ENCODE peak calls at places on chromosomes 2 and 18, in five cellular contexts. One of them, this sample, is unnamed.

GRCh38 chr18:2920027-2920426 is 73.2 kb downstream of the EMILIN2 start:
- DNase-seq in neural progenitor cell: no peak
- DNase-seq in Panc1: no peak
- DNase-seq in aorta: no peak
- DNase-seq in breast epithelium: no peak
- DNase-seq in this sample: no peak

GRCh38 chr2:190351955-190352354 is 8.6 kb downstream of the INPP1 start:
- DNase-seq in neural progenitor cell: no peak
- DNase-seq in Panc1: no peak
- DNase-seq in aorta: no peak
- DNase-seq in breast epithelium: no peak
- DNase-seq in this sample: no peak

GRCh38 chr2:102449370-102449974 is 23.6 kb upstream of the SLC9A4 start:
- DNase-seq in neural progenitor cell: peak
- DNase-seq in Panc1: peak
- DNase-seq in aorta: no peak
- DNase-seq in breast epithelium: no peak
- DNase-seq in this sample: peak

GRCh38 chr2:134670955-134671354 is 47.8 kb downstream of the TMEM163 start:
- DNase-seq in neural progenitor cell: no peak
- DNase-seq in Panc1: no peak
- DNase-seq in aorta: no peak
- DNase-seq in breast epithelium: no peak
- DNase-seq in this sample: no peak

GRCh38 chr2:33256162-33256755 is 220.2 kb upstream of the RASGRP3 start:
- DNase-seq in neural progenitor cell: no peak
- DNase-seq in Panc1: no peak
- DNase-seq in aorta: no peak
- DNase-seq in breast epithelium: no peak
- DNase-seq in this sample: no peak

GRCh38 chr2:213149332-213149875 is 2.0 kb downstream of the IKZF2 start:
- DNase-seq in neural progenitor cell: no peak
- DNase-seq in Panc1: no peak
- DNase-seq in aorta: no peak
- DNase-seq in breast epithelium: no peak
- DNase-seq in this sample: no peak

GRCh38 chr2:43083278-43083677 is 143.1 kb downstream of the ZFP36L2 start:
- DNase-seq in neural progenitor cell: no peak
- DNase-seq in Panc1: no peak
- DNase-seq in aorta: no peak
- DNase-seq in breast epithelium: peak
- DNase-seq in this sample: no peak

GRCh38 chr2:238561230-238561629 is 134.5 kb downstream of the ASB1 start:
- DNase-seq in neural progenitor cell: no peak
- DNase-seq in Panc1: peak
- DNase-seq in aorta: no peak
- DNase-seq in breast epithelium: no peak
- DNase-seq in this sample: no peak

GRCh38 chr2:69781321-69782248 is 39.7 kb downstream of the ANXA4 start:
- DNase-seq in neural progenitor cell: no peak
- DNase-seq in Panc1: no peak
- DNase-seq in aorta: no peak
- DNase-seq in breast epithelium: no peak
- DNase-seq in this sample: no peak

GRCh38 chr2:239310401-239311061 is 90.3 kb downstream of the HDAC4 start:
- DNase-seq in neural progenitor cell: no peak
- DNase-seq in Panc1: no peak
- DNase-seq in aorta: no peak
- DNase-seq in breast epithelium: no peak
- DNase-seq in this sample: no peak

GRCh38 chr2:8456149-8457091 is 225.4 kb upstream of the ID2 start:
- DNase-seq in neural progenitor cell: no peak
- DNase-seq in Panc1: no peak
- DNase-seq in aorta: no peak
- DNase-seq in breast epithelium: no peak
- DNase-seq in this sample: no peak

GRCh38 chr2:191728710-191729597 is 51.0 kb downstream of the NABP1 start:
- DNase-seq in neural progenitor cell: no peak
- DNase-seq in Panc1: no peak
- DNase-seq in aorta: no peak
- DNase-seq in breast epithelium: no peak
- DNase-seq in this sample: no peak

DNA sequence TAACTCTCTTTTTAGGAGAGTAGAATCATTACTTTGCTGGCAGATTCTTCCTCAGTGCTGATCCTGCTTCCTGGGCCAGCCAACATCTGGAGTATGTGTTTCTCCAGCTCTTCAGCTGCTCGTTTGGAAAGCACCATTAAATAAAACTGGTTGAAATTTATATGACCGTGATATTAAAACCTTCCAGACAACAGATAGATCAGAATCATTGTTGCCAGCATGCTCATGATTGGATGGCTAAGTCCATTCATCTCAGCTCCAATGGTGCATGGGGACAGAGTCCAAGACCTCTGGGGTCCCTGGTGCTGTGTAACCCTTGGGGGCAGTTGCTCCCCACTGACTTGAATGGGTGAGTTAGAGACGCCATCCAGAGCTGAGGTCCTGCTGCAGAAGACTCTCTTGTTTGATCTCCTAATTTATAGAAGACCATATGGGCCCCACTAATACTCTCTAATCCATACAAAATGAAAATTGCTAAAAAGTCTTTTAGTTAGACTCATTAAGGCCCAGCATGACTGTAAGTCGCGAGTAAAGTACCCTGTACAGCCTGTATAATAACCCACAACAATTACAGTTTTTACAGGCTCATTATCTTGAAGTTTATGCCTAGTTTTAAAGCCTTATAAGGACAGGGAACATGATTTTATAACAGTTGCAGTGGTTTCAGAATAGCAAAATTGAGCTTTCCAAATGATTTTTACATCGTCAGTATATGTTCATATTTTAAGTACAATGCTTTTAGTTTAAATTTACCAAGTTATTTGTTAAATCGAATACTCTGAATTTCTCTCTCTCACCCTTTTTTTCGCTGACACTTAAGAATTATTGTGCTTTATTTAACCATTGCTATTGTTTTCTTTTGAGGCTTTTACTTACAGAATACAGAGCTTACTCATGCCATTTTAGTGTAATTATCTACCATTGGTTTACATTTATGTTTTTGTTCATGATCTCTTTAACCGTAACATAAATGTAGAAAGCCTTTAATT is 60.0 kb downstream of the CABLES1 start:
- DNase-seq in neural progenitor cell: no peak
- DNase-seq in Panc1: no peak
- DNase-seq in aorta: no peak
- DNase-seq in breast epithelium: no peak
- DNase-seq in this sample: no peak
- H3K4me3 ChIP-seq in neural progenitor cell: no peak
- H3K4me3 ChIP-seq in Panc1: no peak
- H3K4me3 ChIP-seq in aorta: no peak
- H3K4me3 ChIP-seq in breast epithelium: peak
- H3K4me3 ChIP-seq in this sample: no peak

GRCh38 chr2:10499275-10499907 is 51.3 kb upstream of the ODC1 start:
- DNase-seq in neural progenitor cell: no peak
- DNase-seq in Panc1: no peak
- DNase-seq in aorta: peak
- DNase-seq in breast epithelium: peak
- DNase-seq in this sample: no peak

GRCh38 chr2:10497797-10498251 is 49.7 kb upstream of the ODC1 start:
- DNase-seq in neural progenitor cell: no peak
- DNase-seq in Panc1: no peak
- DNase-seq in aorta: peak
- DNase-seq in breast epithelium: peak
- DNase-seq in this sample: no peak

GRCh38 chr2:10499911-10500521 is 51.9 kb upstream of the ODC1 start:
- DNase-seq in neural progenitor cell: peak
- DNase-seq in Panc1: no peak
- DNase-seq in aorta: no peak
- DNase-seq in breast epithelium: peak
- DNase-seq in this sample: no peak

GRCh38 chr2:10500601-10501361 is 52.7 kb upstream of the ODC1 start:
- DNase-seq in neural progenitor cell: no peak
- DNase-seq in Panc1: no peak
- DNase-seq in aorta: peak
- DNase-seq in breast epithelium: peak
- DNase-seq in this sample: no peak

DNA sequence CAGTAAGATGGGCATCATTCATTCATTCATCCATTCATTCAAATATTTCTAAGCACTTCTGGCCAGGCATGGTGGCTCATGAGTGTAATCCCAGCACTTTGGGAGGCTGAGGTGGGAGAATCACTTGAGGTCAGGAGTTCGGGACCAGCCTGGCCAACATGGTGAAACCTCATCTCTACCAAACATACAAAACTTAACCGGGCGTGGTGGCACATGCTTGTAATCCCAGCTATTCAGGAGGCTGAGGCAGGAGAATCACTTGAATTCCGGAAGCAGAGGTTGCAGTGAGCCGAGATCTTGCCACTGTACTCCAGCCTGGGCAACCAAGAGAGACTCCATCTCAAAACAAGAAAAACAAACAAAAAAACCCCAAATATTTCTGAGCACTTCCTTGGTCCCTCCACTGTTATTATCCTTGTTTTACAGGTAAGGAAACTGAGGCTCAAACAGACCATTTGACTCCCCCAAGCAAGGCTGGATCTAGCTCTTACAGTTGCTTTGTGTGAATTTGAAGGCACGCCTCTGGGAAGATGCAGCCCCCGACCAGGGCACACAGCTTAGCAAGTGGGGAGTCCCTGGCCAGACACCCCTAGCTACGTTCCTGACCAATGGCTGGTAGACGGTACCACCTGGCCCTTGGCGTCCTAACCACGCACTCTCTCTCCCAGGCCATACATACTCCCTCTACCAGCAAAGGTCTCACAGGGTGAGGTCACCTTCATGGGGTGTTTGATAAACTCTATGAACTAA is 50.6 kb upstream of the ODC1 start:
- DNase-seq in neural progenitor cell: no peak
- DNase-seq in Panc1: no peak
- DNase-seq in aorta: peak
- DNase-seq in breast epithelium: no peak
- DNase-seq in this sample: no peak
- H3K4me3 ChIP-seq in neural progenitor cell: no peak
- H3K4me3 ChIP-seq in Panc1: no peak
- H3K4me3 ChIP-seq in aorta: no peak
- H3K4me3 ChIP-seq in breast epithelium: no peak
- H3K4me3 ChIP-seq in this sample: no peak

GRCh38 chr18:6414723-6415362 is at the start of gene L3MBTL4:
- DNase-seq in neural progenitor cell: peak
- DNase-seq in Panc1: no peak
- DNase-seq in aorta: no peak
- DNase-seq in breast epithelium: peak
- DNase-seq in this sample: no peak
- H3K4me3 ChIP-seq in neural progenitor cell: peak
- H3K4me3 ChIP-seq in Panc1: peak
- H3K4me3 ChIP-seq in aorta: peak
- H3K4me3 ChIP-seq in breast epithelium: peak
- H3K4me3 ChIP-seq in this sample: peak

GRCh38 chr18:59701272-59701671 is 4.0 kb upstream of the CCBE1 start:
- DNase-seq in neural progenitor cell: no peak
- DNase-seq in Panc1: no peak
- DNase-seq in aorta: no peak
- DNase-seq in breast epithelium: no peak
- DNase-seq in this sample: no peak
- H3K4me3 ChIP-seq in neural progenitor cell: no peak
- H3K4me3 ChIP-seq in Panc1: no peak
- H3K4me3 ChIP-seq in aorta: no peak
- H3K4me3 ChIP-seq in breast epithelium: no peak
- H3K4me3 ChIP-seq in this sample: no peak